ENCODE peak calls at places on chromosomes 3 and 15, in five cellular contexts. One of them, this sample, is unnamed.

GRCh38 chr15:38217181-38217580 is 35.5 kb upstream of the SPRED1 start:
- DNase-seq in OCI-LY7: peak; percentile 33
- DNase-seq in HCT116: no peak
- DNase-seq in GM23338: no peak
- DNase-seq in neural progenitor cell: no peak
- DNase-seq in this sample: peak; percentile 49

GRCh38 chr3:110933786-110934415 is 137.7 kb upstream of the NECTIN3 start:
- DNase-seq in GM23338: no peak
- DNase-seq in OCI-LY7: no peak
- DNase-seq in HCT116: no peak
- DNase-seq in neural progenitor cell: no peak
- DNase-seq in this sample: peak; percentile 48

GRCh38 chr15:93146196-93146595 is 57.2 kb upstream of the RGMA start:
- DNase-seq in neural progenitor cell: no peak
- DNase-seq in GM23338: no peak
- DNase-seq in HCT116: no peak
- DNase-seq in OCI-LY7: no peak
- DNase-seq in this sample: no peak

GRCh38 chr3:69020424-69020823 is 6.9 kb upstream of the EOGT start:
- DNase-seq in neural progenitor cell: no peak
- DNase-seq in HCT116: no peak
- DNase-seq in OCI-LY7: peak; percentile 8
- DNase-seq in GM23338: no peak
- DNase-seq in this sample: peak; percentile 42

GRCh38 chr3:149085828-149086231 is 503 bp downstream of the HLTF start:
- DNase-seq in GM23338: peak; percentile 65
- DNase-seq in neural progenitor cell: peak; percentile 84
- DNase-seq in OCI-LY7: peak; percentile 55
- DNase-seq in HCT116: no peak
- DNase-seq in this sample: peak; percentile 63

GRCh38 chr3:25944328-25944727 is 154.4 kb downstream of the OXSM start:
- DNase-seq in neural progenitor cell: no peak
- DNase-seq in HCT116: no peak
- DNase-seq in OCI-LY7: no peak
- DNase-seq in GM23338: no peak
- DNase-seq in this sample: no peak

GRCh38 chr3:170448530-170449110 is 30.0 kb downstream of the CLDN11 start:
- DNase-seq in neural progenitor cell: no peak
- DNase-seq in OCI-LY7: no peak
- DNase-seq in HCT116: no peak
- DNase-seq in GM23338: no peak
- DNase-seq in this sample: peak; percentile 16

GRCh38 chr15:63043391-63044076 is 987 bp downstream of the TPM1 start:
- DNase-seq in GM23338: no peak
- DNase-seq in HCT116: no peak
- DNase-seq in neural progenitor cell: peak; percentile 40
- DNase-seq in OCI-LY7: no peak
- DNase-seq in this sample: peak; percentile 50

GRCh38 chr15:74343797-74344127 is 23.7 kb downstream of the CYP11A1 start:
- DNase-seq in HCT116: no peak
- DNase-seq in GM23338: no peak
- DNase-seq in OCI-LY7: no peak
- DNase-seq in neural progenitor cell: no peak
- DNase-seq in this sample: no peak

GRCh38 chr15:28998511-28998910 is 112.7 kb downstream of the APBA2 start:
- DNase-seq in HCT116: no peak
- DNase-seq in OCI-LY7: no peak
- DNase-seq in neural progenitor cell: no peak
- DNase-seq in GM23338: no peak
- DNase-seq in this sample: no peak

GRCh38 chr3:127679534-127680145 is 6.9 kb downstream of the ABTB1 start:
- DNase-seq in HCT116: no peak
- DNase-seq in neural progenitor cell: peak; percentile 56
- DNase-seq in GM23338: peak; percentile 68
- DNase-seq in OCI-LY7: no peak
- DNase-seq in this sample: no peak

GRCh38 chr3:153162513-153163348 is 705 bp downstream of the RAP2B start:
- DNase-seq in GM23338: peak; percentile 56
- DNase-seq in HCT116: no peak
- DNase-seq in OCI-LY7: peak; percentile 55
- DNase-seq in neural progenitor cell: peak; percentile 71
- DNase-seq in this sample: peak; percentile 72

GRCh38 chr3:49630784-49631183 is 43.4 kb upstream of the APEH start:
- DNase-seq in neural progenitor cell: no peak
- DNase-seq in OCI-LY7: no peak
- DNase-seq in GM23338: no peak
- DNase-seq in HCT116: no peak
- DNase-seq in this sample: no peak

GRCh38 chr15:62404194-62404985 is 239.3 kb upstream of the C2CD4B start:
- DNase-seq in neural progenitor cell: no peak
- DNase-seq in OCI-LY7: no peak
- DNase-seq in HCT116: no peak
- DNase-seq in GM23338: no peak
- DNase-seq in this sample: no peak

GRCh38 chr3:157351981-157352380 is 84.7 kb upstream of the PTX3 start:
- DNase-seq in GM23338: no peak
- DNase-seq in OCI-LY7: no peak
- DNase-seq in HCT116: no peak
- DNase-seq in neural progenitor cell: no peak
- DNase-seq in this sample: no peak

GRCh38 chr15:53759333-53759975 is at the start of gene WDR72:
- DNase-seq in GM23338: peak; percentile 30
- DNase-seq in neural progenitor cell: peak; percentile 67
- DNase-seq in HCT116: no peak
- DNase-seq in OCI-LY7: no peak
- DNase-seq in this sample: no peak

GRCh38 chr3:44950273-44950672 is 25.7 kb downstream of the ZDHHC3 start:
- DNase-seq in OCI-LY7: no peak
- DNase-seq in HCT116: no peak
- DNase-seq in GM23338: peak; percentile 48
- DNase-seq in neural progenitor cell: peak; percentile 51
- DNase-seq in this sample: no peak

GRCh38 chr3:36959821-36960220 is 15.0 kb upstream of the TRANK1 start:
- DNase-seq in OCI-LY7: no peak
- DNase-seq in HCT116: no peak
- DNase-seq in GM23338: no peak
- DNase-seq in neural progenitor cell: no peak
- DNase-seq in this sample: no peak

GRCh38 chr15:49116108-49116507 is 39.3 kb downstream of the COPS2 start:
- DNase-seq in neural progenitor cell: no peak
- DNase-seq in OCI-LY7: no peak
- DNase-seq in HCT116: no peak
- DNase-seq in GM23338: no peak
- DNase-seq in this sample: no peak

GRCh38 chr15:72796515-72797337 is 13.2 kb upstream of the ADPGK start:
- DNase-seq in neural progenitor cell: peak; percentile 81
- DNase-seq in HCT116: peak; percentile 15
- DNase-seq in GM23338: peak; percentile 80
- DNase-seq in OCI-LY7: peak; percentile 40
- DNase-seq in this sample: peak; percentile 75

GRCh38 chr15:101652783-101653430 is 726 bp upstream of the TM2D3 start:
- DNase-seq in HCT116: no peak
- DNase-seq in neural progenitor cell: no peak
- DNase-seq in OCI-LY7: no peak
- DNase-seq in GM23338: peak; percentile 54
- DNase-seq in this sample: peak; percentile 89

GRCh38 chr15:76150508-76150907 is 90.7 kb downstream of the TMEM266 start:
- DNase-seq in HCT116: no peak
- DNase-seq in OCI-LY7: no peak
- DNase-seq in GM23338: no peak
- DNase-seq in neural progenitor cell: no peak
- DNase-seq in this sample: peak; percentile 28

GRCh38 chr3:86180696-86181095 is 810.3 kb downstream of the VGLL3 start:
- DNase-seq in HCT116: no peak
- DNase-seq in neural progenitor cell: peak; percentile 39
- DNase-seq in GM23338: peak; percentile 64
- DNase-seq in OCI-LY7: no peak
- DNase-seq in this sample: peak; percentile 4

GRCh38 chr3:126912491-126913195 is 70.3 kb upstream of the PLXNA1 start:
- DNase-seq in neural progenitor cell: no peak
- DNase-seq in GM23338: no peak
- DNase-seq in OCI-LY7: no peak
- DNase-seq in HCT116: no peak
- DNase-seq in this sample: no peak

GRCh38 chr3:99355465-99355864 is 282.9 kb upstream of the COL8A1 start:
- DNase-seq in neural progenitor cell: no peak
- DNase-seq in GM23338: no peak
- DNase-seq in OCI-LY7: no peak
- DNase-seq in HCT116: no peak
- DNase-seq in this sample: no peak

GRCh38 chr3:182300266-182300665 is 493.0 kb upstream of the ATP11B start:
- DNase-seq in GM23338: no peak
- DNase-seq in HCT116: no peak
- DNase-seq in neural progenitor cell: no peak
- DNase-seq in OCI-LY7: no peak
- DNase-seq in this sample: no peak

GRCh38 chr3:72847751-72848702 is at the start of gene SHQ1:
- DNase-seq in neural progenitor cell: peak; percentile 95
- DNase-seq in OCI-LY7: peak; percentile 96
- DNase-seq in GM23338: peak; percentile 98
- DNase-seq in HCT116: peak; percentile 82
- DNase-seq in this sample: peak; percentile 98

GRCh38 chr15:42457445-42458442 is 33.2 kb downstream of the ZNF106 start:
- DNase-seq in neural progenitor cell: peak; percentile 95
- DNase-seq in OCI-LY7: peak; percentile 87
- DNase-seq in GM23338: peak; percentile 98
- DNase-seq in HCT116: no peak
- DNase-seq in this sample: peak; percentile 93

GRCh38 chr3:66819993-66820501 is 178.1 kb upstream of the KBTBD8 start:
- DNase-seq in neural progenitor cell: peak; percentile 72
- DNase-seq in OCI-LY7: no peak
- DNase-seq in HCT116: no peak
- DNase-seq in GM23338: peak; percentile 36
- DNase-seq in this sample: no peak

GRCh38 chr3:180253283-180253682 is 216.5 kb upstream of the PEX5L start:
- DNase-seq in HCT116: no peak
- DNase-seq in neural progenitor cell: no peak
- DNase-seq in OCI-LY7: no peak
- DNase-seq in GM23338: no peak
- DNase-seq in this sample: no peak

GRCh38 chr3:71095511-71096305 is 487.8 kb downstream of the FOXP1 start:
- DNase-seq in GM23338: no peak
- DNase-seq in neural progenitor cell: no peak
- DNase-seq in HCT116: no peak
- DNase-seq in OCI-LY7: no peak
- DNase-seq in this sample: peak; percentile 20

GRCh38 chr3:55897573-55898224 is 410.6 kb upstream of the WNT5A start:
- DNase-seq in neural progenitor cell: peak; percentile 57
- DNase-seq in OCI-LY7: peak; percentile 45
- DNase-seq in HCT116: no peak
- DNase-seq in GM23338: peak; percentile 64
- DNase-seq in this sample: peak; percentile 11

GRCh38 chr15:69810441-69811071 is 287.2 kb downstream of the TLE3 start:
- DNase-seq in neural progenitor cell: no peak
- DNase-seq in GM23338: no peak
- DNase-seq in HCT116: no peak
- DNase-seq in OCI-LY7: no peak
- DNase-seq in this sample: no peak

GRCh38 chr3:8499181-8499611 is 2.4 kb upstream of the LMCD1 start:
- DNase-seq in neural progenitor cell: peak; percentile 90
- DNase-seq in HCT116: no peak
- DNase-seq in GM23338: peak; percentile 79
- DNase-seq in OCI-LY7: no peak
- DNase-seq in this sample: no peak

GRCh38 chr3:115875460-115875859 is 252.2 kb downstream of the GAP43 start:
- DNase-seq in neural progenitor cell: no peak
- DNase-seq in HCT116: no peak
- DNase-seq in GM23338: no peak
- DNase-seq in OCI-LY7: no peak
- DNase-seq in this sample: no peak

GRCh38 chr3:184366619-184367321 is 5.3 kb downstream of the POLR2H start:
- DNase-seq in HCT116: no peak
- DNase-seq in GM23338: no peak
- DNase-seq in neural progenitor cell: no peak
- DNase-seq in OCI-LY7: no peak
- DNase-seq in this sample: peak; percentile 23
- H2AFZ ChIP-seq in HCT116: no peak overlapping the region
- H2AFZ ChIP-seq in GM23338: no peak overlapping the region
- H2AFZ ChIP-seq in neural progenitor cell: no peak overlapping the region
- H2AFZ ChIP-seq in OCI-LY7: no peak overlapping the region
- H2AFZ ChIP-seq in this sample: no peak overlapping the region

DNA sequence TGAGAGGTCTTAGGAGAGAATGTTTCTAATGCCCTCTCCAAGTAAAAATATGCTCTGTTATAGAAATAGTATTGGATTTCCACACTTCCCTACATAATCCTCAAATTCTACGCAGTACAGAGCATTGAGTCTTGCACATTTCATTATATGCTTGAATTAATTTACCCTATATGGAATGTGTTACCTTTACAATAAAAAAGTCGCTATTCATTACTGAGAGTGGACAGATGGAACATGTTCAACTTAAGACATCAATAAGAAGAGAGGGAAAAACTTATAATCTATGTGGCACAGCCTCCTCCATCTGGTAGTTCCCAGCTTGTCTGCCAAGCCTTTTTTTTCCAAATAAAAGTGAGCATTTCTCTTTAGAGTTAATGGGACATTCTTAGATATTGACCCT is 417.9 kb downstream of the MECOM start:
- DNase-seq in OCI-LY7: no peak
- DNase-seq in GM23338: no peak
- DNase-seq in HCT116: no peak
- DNase-seq in neural progenitor cell: no peak
- DNase-seq in this sample: no peak
- TF ChIP-seq EZH2phosphoT487 in OCI-LY7: no peak
- TF ChIP-seq EZH2phosphoT487 in GM23338: no peak
- TF ChIP-seq EZH2phosphoT487 in HCT116: no peak
- TF ChIP-seq EZH2phosphoT487 in neural progenitor cell: no peak
- TF ChIP-seq EZH2phosphoT487 in this sample: no peak

GRCh38 chr3:193840111-193840641 is 247.2 kb downstream of the OPA1 start:
- DNase-seq in OCI-LY7: no peak
- DNase-seq in neural progenitor cell: no peak
- DNase-seq in GM23338: no peak
- DNase-seq in HCT116: no peak
- DNase-seq in this sample: no peak

GRCh38 chr3:193843447-193844301 is 250.7 kb downstream of the OPA1 start:
- DNase-seq in neural progenitor cell: no peak
- DNase-seq in OCI-LY7: no peak
- DNase-seq in GM23338: no peak
- DNase-seq in HCT116: no peak
- DNase-seq in this sample: no peak

GRCh38 chr3:193842832-193843446 is 249.9 kb downstream of the OPA1 start:
- DNase-seq in neural progenitor cell: no peak
- DNase-seq in HCT116: no peak
- DNase-seq in OCI-LY7: no peak
- DNase-seq in GM23338: no peak
- DNase-seq in this sample: no peak

GRCh38 chr3:193842029-193842782 is 249.2 kb downstream of the OPA1 start:
- DNase-seq in OCI-LY7: peak; percentile 82
- DNase-seq in neural progenitor cell: no peak
- DNase-seq in HCT116: no peak
- DNase-seq in GM23338: no peak
- DNase-seq in this sample: no peak

GRCh38 chr3:193841581-193841980 is 248.6 kb downstream of the OPA1 start:
- DNase-seq in neural progenitor cell: no peak
- DNase-seq in OCI-LY7: no peak
- DNase-seq in HCT116: no peak
- DNase-seq in GM23338: no peak
- DNase-seq in this sample: no peak
- H2AFZ ChIP-seq in neural progenitor cell: no peak overlapping the region
- H2AFZ ChIP-seq in OCI-LY7: peak overlapping the region; percentile 80
- H2AFZ ChIP-seq in HCT116: no peak overlapping the region
- H2AFZ ChIP-seq in GM23338: peak overlapping the region; percentile 81
- H2AFZ ChIP-seq in this sample: no peak overlapping the region

GRCh38 chr3:13023251-13024055 is 49.8 kb downstream of the IQSEC1 start:
- DNase-seq in neural progenitor cell: no peak
- DNase-seq in OCI-LY7: peak; percentile 37
- DNase-seq in GM23338: no peak
- DNase-seq in HCT116: no peak
- DNase-seq in this sample: peak; percentile 32
- TF ChIP-seq EZH2phosphoT487 in neural progenitor cell: no peak
- TF ChIP-seq EZH2phosphoT487 in OCI-LY7: no peak
- TF ChIP-seq EZH2phosphoT487 in GM23338: no peak
- TF ChIP-seq EZH2phosphoT487 in HCT116: no peak
- TF ChIP-seq EZH2phosphoT487 in this sample: no peak

This sample was measured in GM23248.